ENCODE peak calls at places on chromosomes 1 and 21, in four cellular contexts. One of them, this sample, is unnamed.
A peak's percentile ranks its signal among the peaks of the same experiment; 100 is the strongest.

GRCh38 chr1:54490361-54491248 is 57.4 kb upstream of the ACOT11 start:
- DNase-seq in Peyer's patch: peak; percentile 85
- DNase-seq in cardiac muscle cell: peak; percentile 59
- DNase-seq in lower lobe of right lung: no peak
- DNase-seq in this sample: no peak

GRCh38 chr1:2645776-2646175 is 13.0 kb upstream of the MMEL1 start:
- DNase-seq in Peyer's patch: peak; percentile 24
- DNase-seq in lower lobe of right lung: peak; percentile 30
- DNase-seq in cardiac muscle cell: no peak
- DNase-seq in this sample: no peak

GRCh38 chr1:241551759-241552638 is 19.8 kb downstream of the KMO start:
- DNase-seq in lower lobe of right lung: peak; percentile 80
- DNase-seq in cardiac muscle cell: no peak
- DNase-seq in Peyer's patch: no peak
- DNase-seq in this sample: peak; percentile 88

GRCh38 chr1:6951536-6951935 is 166.3 kb downstream of the CAMTA1 start:
- DNase-seq in cardiac muscle cell: no peak
- DNase-seq in Peyer's patch: no peak
- DNase-seq in lower lobe of right lung: no peak
- DNase-seq in this sample: no peak

GRCh38 chr1:7644906-7645750 is 126.0 kb upstream of the VAMP3 start:
- DNase-seq in Peyer's patch: peak; percentile 68
- DNase-seq in lower lobe of right lung: peak; percentile 82
- DNase-seq in cardiac muscle cell: peak; percentile 19
- DNase-seq in this sample: no peak

GRCh38 chr1:7516341-7516740 is 254.8 kb upstream of the VAMP3 start:
- DNase-seq in Peyer's patch: no peak
- DNase-seq in lower lobe of right lung: peak; percentile 26
- DNase-seq in cardiac muscle cell: peak; percentile 85
- DNase-seq in this sample: no peak

GRCh38 chr1:218123968-218124367 is 161.1 kb upstream of the RRP15 start:
- DNase-seq in cardiac muscle cell: peak; percentile 6
- DNase-seq in Peyer's patch: no peak
- DNase-seq in lower lobe of right lung: no peak
- DNase-seq in this sample: no peak

GRCh38 chr1:50493710-50494109 is 70.5 kb upstream of the DMRTA2 start:
- DNase-seq in cardiac muscle cell: no peak
- DNase-seq in lower lobe of right lung: no peak
- DNase-seq in Peyer's patch: no peak
- DNase-seq in this sample: no peak

GRCh38 chr1:154407021-154407865 is 2.1 kb downstream of the IL6R start:
- DNase-seq in lower lobe of right lung: peak; percentile 76
- DNase-seq in Peyer's patch: no peak
- DNase-seq in cardiac muscle cell: no peak
- DNase-seq in this sample: peak; percentile 81

GRCh38 chr1:31977361-31978131 is 36.1 kb upstream of the KHDRBS1 start:
- DNase-seq in lower lobe of right lung: no peak
- DNase-seq in Peyer's patch: no peak
- DNase-seq in cardiac muscle cell: peak; percentile 61
- DNase-seq in this sample: no peak

GRCh38 chr1:33181038-33181861 is 593 bp downstream of the TRIM62 start:
- DNase-seq in Peyer's patch: peak; percentile 59
- DNase-seq in cardiac muscle cell: peak; percentile 71
- DNase-seq in lower lobe of right lung: peak; percentile 65
- DNase-seq in this sample: no peak

GRCh38 chr1:45326627-45327591 is at the start of gene HPDL:
- DNase-seq in lower lobe of right lung: peak; percentile 69
- DNase-seq in cardiac muscle cell: peak; percentile 67
- DNase-seq in Peyer's patch: peak; percentile 74
- DNase-seq in this sample: no peak

GRCh38 chr1:167431261-167431908 is 86.9 kb downstream of the CD247 start:
- DNase-seq in Peyer's patch: no peak
- DNase-seq in lower lobe of right lung: no peak
- DNase-seq in cardiac muscle cell: peak; percentile 62
- DNase-seq in this sample: no peak

GRCh38 chr1:208951908-208952307 is 631.6 kb upstream of the CAMK1G start:
- DNase-seq in cardiac muscle cell: no peak
- DNase-seq in Peyer's patch: no peak
- DNase-seq in lower lobe of right lung: no peak
- DNase-seq in this sample: no peak

GRCh38 chr1:223143760-223144248 is 756 bp upstream of the TLR5 start:
- DNase-seq in lower lobe of right lung: peak; percentile 78
- DNase-seq in cardiac muscle cell: peak; percentile 71
- DNase-seq in Peyer's patch: peak; percentile 69
- DNase-seq in this sample: peak; percentile 55

GRCh38 chr1:168833352-168833751 is 104.3 kb upstream of the DPT start:
- DNase-seq in cardiac muscle cell: no peak
- DNase-seq in lower lobe of right lung: no peak
- DNase-seq in Peyer's patch: no peak
- DNase-seq in this sample: no peak

GRCh38 chr1:5559078-5559477 is 433.1 kb downstream of the NPHP4 start:
- DNase-seq in lower lobe of right lung: no peak
- DNase-seq in cardiac muscle cell: no peak
- DNase-seq in Peyer's patch: no peak
- DNase-seq in this sample: no peak

GRCh38 chr1:110606784-110607662 is 865 bp upstream of the KCNA2 start:
- DNase-seq in Peyer's patch: no peak
- DNase-seq in lower lobe of right lung: no peak
- DNase-seq in cardiac muscle cell: peak; percentile 30
- DNase-seq in this sample: no peak

GRCh38 chr1:103516693-103517092 is 8.8 kb upstream of the RNPC3 start:
- DNase-seq in lower lobe of right lung: no peak
- DNase-seq in cardiac muscle cell: no peak
- DNase-seq in Peyer's patch: no peak
- DNase-seq in this sample: no peak

GRCh38 chr21:31710586-31710985 is 21.3 kb downstream of the SCAF4 start:
- DNase-seq in cardiac muscle cell: no peak
- DNase-seq in Peyer's patch: no peak
- DNase-seq in lower lobe of right lung: no peak
- DNase-seq in this sample: no peak

GRCh38 chr1:39509360-39510009 is 18.0 kb downstream of the BMP8A start:
- DNase-seq in Peyer's patch: peak; percentile 44
- DNase-seq in lower lobe of right lung: no peak
- DNase-seq in cardiac muscle cell: no peak
- DNase-seq in this sample: peak; percentile 37

GRCh38 chr1:4083171-4084052 is 183.3 kb upstream of the C1orf174 start:
- DNase-seq in cardiac muscle cell: no peak
- DNase-seq in Peyer's patch: no peak
- DNase-seq in lower lobe of right lung: no peak
- DNase-seq in this sample: no peak

GRCh38 chr21:38765056-38765455 is 40.7 kb upstream of the ETS2 start:
- DNase-seq in cardiac muscle cell: no peak
- DNase-seq in lower lobe of right lung: no peak
- DNase-seq in Peyer's patch: no peak
- DNase-seq in this sample: no peak

GRCh38 chr1:235883261-235883927 is 16.7 kb upstream of the LYST start:
- DNase-seq in cardiac muscle cell: no peak
- DNase-seq in Peyer's patch: peak; percentile 57
- DNase-seq in lower lobe of right lung: peak; percentile 81
- DNase-seq in this sample: peak; percentile 88

GRCh38 chr21:20661221-20661620 is 337.0 kb upstream of the NCAM2 start:
- DNase-seq in Peyer's patch: no peak
- DNase-seq in lower lobe of right lung: no peak
- DNase-seq in cardiac muscle cell: no peak
- DNase-seq in this sample: no peak

GRCh38 chr1:4786061-4786460 is 131.7 kb downstream of the AJAP1 start:
- DNase-seq in cardiac muscle cell: peak; percentile 34
- DNase-seq in lower lobe of right lung: no peak
- DNase-seq in Peyer's patch: no peak
- DNase-seq in this sample: no peak

GRCh38 chr1:82722608-82723007 is 921.9 kb downstream of the ADGRL2 start:
- DNase-seq in Peyer's patch: no peak
- DNase-seq in lower lobe of right lung: no peak
- DNase-seq in cardiac muscle cell: no peak
- DNase-seq in this sample: no peak

GRCh38 chr21:17506936-17507335 is 5.9 kb upstream of the CXADR start:
- DNase-seq in lower lobe of right lung: no peak
- DNase-seq in Peyer's patch: no peak
- DNase-seq in cardiac muscle cell: no peak
- DNase-seq in this sample: no peak

GRCh38 chr21:17513214-17514123 is 626 bp downstream of the CXADR start:
- DNase-seq in lower lobe of right lung: peak; percentile 55
- DNase-seq in cardiac muscle cell: peak; percentile 75
- DNase-seq in Peyer's patch: peak; percentile 66
- DNase-seq in this sample: no peak

GRCh38 chr21:17514124-17514481 is 1.3 kb downstream of the CXADR start:
- DNase-seq in cardiac muscle cell: peak; percentile 10
- DNase-seq in Peyer's patch: no peak
- DNase-seq in lower lobe of right lung: no peak
- DNase-seq in this sample: no peak

GRCh38 chr21:17512245-17513213 is at the start of gene CXADR:
- DNase-seq in Peyer's patch: peak; percentile 96
- DNase-seq in cardiac muscle cell: peak; percentile 94
- DNase-seq in lower lobe of right lung: peak; percentile 92
- DNase-seq in this sample: no peak
- TF ChIP-seq CTCF in Peyer's patch: no peak
- TF ChIP-seq CTCF in cardiac muscle cell: peak; percentile 40
- TF ChIP-seq CTCF in lower lobe of right lung: peak; percentile 59
- TF ChIP-seq CTCF in this sample: peak; percentile 59

GRCh38 chr1:149927535-149928387 is at the start of gene SF3B4:
- DNase-seq in Peyer's patch: peak; percentile 97
- DNase-seq in lower lobe of right lung: peak; percentile 97
- DNase-seq in cardiac muscle cell: peak; percentile 96
- DNase-seq in this sample: peak; percentile 94
- TF ChIP-seq CTCF in Peyer's patch: peak; percentile 15
- TF ChIP-seq CTCF in lower lobe of right lung: no peak
- TF ChIP-seq CTCF in cardiac muscle cell: no peak
- TF ChIP-seq CTCF in this sample: no peak

DNA sequence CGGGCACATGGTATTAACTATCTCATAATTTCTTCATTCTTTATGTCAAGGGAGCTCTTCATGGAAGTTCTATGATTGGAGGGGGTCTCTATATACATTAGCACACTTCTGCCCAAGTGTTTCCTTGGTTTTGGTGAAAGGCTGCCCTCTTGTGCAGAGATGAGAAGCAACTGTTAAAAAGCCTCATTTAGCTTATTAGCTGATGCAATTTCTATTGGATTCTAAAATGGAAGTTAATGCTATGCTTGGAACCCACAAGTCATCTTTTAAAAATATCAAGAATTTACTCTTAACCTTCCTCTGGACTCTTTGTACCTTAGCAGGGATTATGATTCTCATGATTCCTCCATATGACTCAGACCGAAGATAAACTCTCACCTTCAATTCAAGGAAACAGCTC is 328.9 kb downstream of the PTBP2 start:
- DNase-seq in lower lobe of right lung: no peak
- DNase-seq in Peyer's patch: no peak
- DNase-seq in cardiac muscle cell: peak; percentile 65
- DNase-seq in this sample: no peak
- TF ChIP-seq CTCF in lower lobe of right lung: no peak
- TF ChIP-seq CTCF in Peyer's patch: no peak
- TF ChIP-seq CTCF in cardiac muscle cell: peak; percentile 63
- TF ChIP-seq CTCF in this sample: no peak

GRCh38 chr1:24960071-24960801 is 30.2 kb upstream of the RUNX3 start:
- DNase-seq in cardiac muscle cell: no peak
- DNase-seq in Peyer's patch: peak; percentile 40
- DNase-seq in lower lobe of right lung: no peak
- DNase-seq in this sample: no peak
- TF ChIP-seq CTCF in cardiac muscle cell: no peak
- TF ChIP-seq CTCF in Peyer's patch: no peak
- TF ChIP-seq CTCF in lower lobe of right lung: no peak
- TF ChIP-seq CTCF in this sample: no peak

DNA sequence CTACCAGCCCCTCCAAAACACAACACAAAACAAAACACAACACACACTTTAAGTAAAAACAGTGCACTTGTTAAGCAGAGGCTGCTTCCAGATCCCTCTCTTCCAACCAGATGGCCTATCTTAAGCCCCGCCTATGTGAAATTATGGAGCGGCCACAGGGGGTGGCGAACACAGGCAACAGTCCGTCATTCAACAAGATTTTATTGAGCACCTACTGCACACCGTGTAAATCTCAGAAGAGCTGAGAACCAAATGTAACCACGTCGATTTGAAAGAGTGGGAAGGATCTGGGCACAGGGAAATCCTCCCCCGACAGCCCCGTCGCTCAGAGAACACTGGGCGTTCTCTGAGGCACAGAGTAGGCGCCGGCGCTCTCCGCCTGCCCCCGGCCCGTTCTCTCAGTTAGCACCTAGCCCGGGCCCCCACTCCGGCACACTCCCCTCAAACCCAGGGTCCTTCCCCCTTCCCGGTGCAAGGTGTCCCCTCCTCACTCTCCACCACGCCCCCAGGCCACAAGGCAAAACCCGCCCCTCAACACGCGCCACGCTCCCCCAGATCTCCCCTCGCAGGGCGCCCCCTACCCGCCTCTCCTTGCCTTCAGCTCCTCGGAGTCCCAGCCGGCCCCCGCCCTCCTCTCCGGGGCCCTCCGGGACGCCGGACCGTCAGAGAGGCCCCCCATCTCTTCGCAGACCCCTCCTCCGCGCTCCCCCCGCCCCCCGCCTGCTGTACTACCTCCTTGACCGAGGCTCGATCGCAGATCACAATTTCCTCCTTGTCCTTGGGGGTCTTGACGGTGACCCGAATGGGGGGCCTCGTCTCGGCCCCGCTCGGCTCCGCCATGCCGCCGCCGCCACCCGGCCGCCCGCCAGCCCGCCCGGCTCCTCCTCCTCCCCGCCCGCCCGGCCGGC is 482 bp downstream of the UBQLN4 start:
- DNase-seq in Peyer's patch: peak; percentile 68
- DNase-seq in lower lobe of right lung: peak; percentile 70
- DNase-seq in cardiac muscle cell: peak; percentile 84
- DNase-seq in this sample: no peak
- TF ChIP-seq CTCF in Peyer's patch: no peak
- TF ChIP-seq CTCF in lower lobe of right lung: peak; percentile 26
- TF ChIP-seq CTCF in cardiac muscle cell: peak; percentile 31
- TF ChIP-seq CTCF in this sample: peak; percentile 14

DNA sequence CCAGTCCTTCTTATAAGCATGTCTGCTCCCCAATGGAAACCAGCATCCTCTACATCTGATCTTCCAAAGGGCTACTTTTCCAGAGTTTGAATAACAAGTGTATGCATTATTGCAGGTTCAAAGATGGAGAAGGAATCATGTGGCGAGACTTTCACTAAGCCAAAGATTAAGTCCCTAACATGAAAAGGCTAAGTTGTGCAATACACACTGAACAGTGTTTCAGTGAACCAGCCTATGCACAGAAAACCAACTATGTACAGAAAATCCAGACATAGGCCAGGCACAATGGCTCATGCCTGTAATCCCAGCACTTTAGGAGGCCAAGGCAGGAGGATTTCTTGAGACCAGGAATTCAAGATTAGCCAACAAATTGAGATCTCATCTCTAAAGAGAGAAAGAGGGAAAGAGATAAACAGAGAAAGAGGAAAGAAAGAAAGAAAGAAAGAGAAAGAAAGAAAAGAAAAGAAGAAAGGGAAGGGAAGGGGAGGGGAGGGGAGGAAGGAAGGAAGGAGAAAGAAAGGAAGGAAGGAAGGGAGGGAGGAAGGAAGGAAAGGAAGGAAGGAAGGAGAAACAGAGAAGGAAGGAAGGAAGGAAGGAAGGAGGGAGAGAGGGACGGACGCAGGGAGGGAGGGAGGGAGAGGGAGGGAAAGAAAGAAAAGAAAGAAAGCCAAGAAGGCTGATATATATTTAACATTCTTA is 181.7 kb downstream of the LTN1 start:
- DNase-seq in lower lobe of right lung: no peak
- DNase-seq in Peyer's patch: no peak
- DNase-seq in cardiac muscle cell: no peak
- DNase-seq in this sample: no peak
- TF ChIP-seq CTCF in lower lobe of right lung: no peak
- TF ChIP-seq CTCF in Peyer's patch: no peak
- TF ChIP-seq CTCF in cardiac muscle cell: no peak
- TF ChIP-seq CTCF in this sample: no peak

This sample was measured in CD14-positive monocyte.